ENCODE peak calls at places on chromosome 3, in ten cellular contexts. L is fibroblast of lung, T is neural progenitor cell, S is GM23338, R is keratinocyte, Z is mammary epithelial cell, H is DND-41, K is GM23248, V is astrocyte, B is PC-3. A is an unnamed sample.

GRCh38 chr3:13393427-13394360 is 26.4 kb downstream of the NUP210 start:
- DNase-seq in L (no peak), T (no peak), S (no peak), R (no peak), Z (no peak), H (no peak), K (no peak), V (no peak), B (no peak), A (peak; percentile 40)

GRCh38 chr3:67018789-67019525 is 20.9 kb downstream of the KBTBD8 start:
- DNase-seq in L (no peak), T (no peak), S (no peak), R (no peak), Z (peak; percentile 1), H (no peak), K (no peak), V (no peak), B (no peak), A (no peak)

GRCh38 chr3:106824856-106825255 is 552.4 kb upstream of the CCDC54 start:
- DNase-seq in L (peak; percentile 83), T (peak; percentile 47), S (peak; percentile 61), R (no peak), Z (peak; percentile 49), H (peak; percentile 74), K (peak; percentile 60), V (peak; percentile 80), B (peak; percentile 77), A (peak; percentile 20)

GRCh38 chr3:126129408-126129891 is 45.5 kb upstream of the SLC41A3 start:
- DNase-seq in L (no peak), T (no peak), S (no peak), R (no peak), Z (peak; percentile 56), H (no peak), K (peak; percentile 26), V (no peak), B (peak; percentile 81), A (no peak)

GRCh38 chr3:195909645-195910498 is 1.5 kb upstream of the TNK2 start:
- DNase-seq in L (peak; percentile 72), T (peak; percentile 88), S (peak; percentile 82), R (no peak), Z (peak; percentile 80), H (peak; percentile 89), K (peak; percentile 80), V (peak; percentile 38), B (peak; percentile 84), A (peak; percentile 93)

GRCh38 chr3:72722930-72723726 is 125.1 kb downstream of the SHQ1 start:
- DNase-seq in L (peak; percentile 75), T (no peak), S (no peak), R (no peak), Z (peak; percentile 58), H (no peak), K (peak; percentile 70), V (peak; percentile 72), B (peak; percentile 92), A (no peak)

GRCh38 chr3:195102609-195103467 is 168.1 kb downstream of the XXYLT1 start:
- DNase-seq in L (peak; percentile 95), T (no peak), S (no peak), R (no peak), Z (peak; percentile 91), H (no peak), K (peak; percentile 96), V (peak; percentile 93), B (peak; percentile 97), A (peak; percentile 69)

GRCh38 chr3:134941820-134942219 is 146.8 kb downstream of the EPHB1 start:
- DNase-seq in L (no peak), T (no peak), S (peak; percentile 17), R (no peak), Z (no peak), H (no peak), K (no peak), V (no peak), B (no peak), A (no peak)

GRCh38 chr3:105868450-105868744 is 415 bp downstream of the CBLB start:
- DNase-seq in L (peak; percentile 62), T (peak; percentile 83), S (peak; percentile 71), R (no peak), Z (no peak), H (no peak), K (peak; percentile 81), V (peak; percentile 40), B (peak; percentile 49), A (peak; percentile 78)

GRCh38 chr3:114460459-114460858 is 166.6 kb downstream of the TIGIT start:
- DNase-seq in L (no peak), T (no peak), S (no peak), R (no peak), Z (no peak), H (no peak), K (no peak), V (no peak), B (no peak), A (no peak)

GRCh38 chr3:13385373-13385965 is 34.7 kb downstream of the NUP210 start:
- DNase-seq in L (peak; percentile 60), T (no peak), S (no peak), R (no peak), Z (no peak), H (no peak), K (no peak), V (peak; percentile 47), B (no peak), A (no peak)

GRCh38 chr3:46848271-46849097 is 14.8 kb downstream of the MYL3 start:
- DNase-seq in L (peak; percentile 78), T (peak; percentile 58), S (peak; percentile 87), R (no peak), Z (no peak), H (peak; percentile 29), K (peak; percentile 54), V (peak; percentile 71), B (peak; percentile 28), A (peak; percentile 46)

GRCh38 chr3:41893977-41894376 is 67.9 kb downstream of the ULK4 start:
- DNase-seq in L (peak; percentile 52), T (peak; percentile 42), S (peak; percentile 51), R (no peak), Z (peak; percentile 36), H (no peak), K (peak; percentile 72), V (peak; percentile 40), B (peak; percentile 71), A (peak; percentile 63)

GRCh38 chr3:178334239-178334638 is 202.0 kb upstream of the KCNMB2 start:
- DNase-seq in L (no peak), T (no peak), S (no peak), R (no peak), Z (no peak), H (no peak), K (no peak), V (no peak), B (no peak), A (no peak)

GRCh38 chr3:24264748-24265158 is 229.9 kb downstream of the THRB start:
- DNase-seq in L (peak; percentile 46), T (peak; percentile 58), S (peak; percentile 71), R (no peak), Z (peak; percentile 29), H (peak; percentile 13), K (peak; percentile 71), V (peak; percentile 26), B (peak; percentile 81), A (peak; percentile 50)

GRCh38 chr3:70989174-70989573 is 594.4 kb downstream of the FOXP1 start:
- DNase-seq in L (peak; percentile 89), T (no peak), S (no peak), R (no peak), Z (no peak), H (no peak), K (peak; percentile 75), V (peak; percentile 89), B (no peak), A (no peak)

GRCh38 chr3:124888482-124889441 is 1.6 kb upstream of the ITGB5 start:
- DNase-seq in L (no peak), T (no peak), S (peak; percentile 84), R (no peak), Z (no peak), H (no peak), K (no peak), V (no peak), B (no peak), A (no peak)

GRCh38 chr3:30779686-30780287 is 114.7 kb downstream of the GADL1 start:
- DNase-seq in L (no peak), T (peak; percentile 49), S (peak; percentile 71), R (no peak), Z (peak; percentile 25), H (peak; percentile 61), K (peak; percentile 53), V (no peak), B (peak; percentile 72), A (peak; percentile 54)

DNA sequence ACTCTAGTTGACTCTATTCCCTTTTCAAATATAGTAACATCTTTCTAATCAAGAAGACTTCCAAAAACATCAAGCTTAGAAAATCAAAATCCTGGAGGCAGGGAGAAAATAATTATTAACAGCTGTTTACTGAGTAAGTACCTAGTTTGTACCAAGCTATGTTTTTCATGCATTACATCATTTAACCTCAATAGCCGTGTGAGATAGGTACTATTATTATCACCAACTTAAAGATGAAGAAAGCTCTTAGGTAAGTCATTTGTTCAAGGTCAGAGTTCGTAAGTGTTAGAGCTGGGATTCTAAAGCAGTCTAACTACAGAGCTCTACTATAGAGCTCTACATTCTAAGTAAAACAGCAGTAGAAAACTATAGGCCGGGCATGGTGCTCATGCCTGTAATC is 41.6 kb downstream of the GSK3B start:
- DNase-seq in L (peak; percentile 5), T (no peak), S (no peak), R (no peak), Z (no peak), H (no peak), K (peak; percentile 15), V (no peak), B (no peak), A (no peak)
- H4K20me1 ChIP-seq in L (peaks cover 7% of the 10 kb centered on the region), T (peaks cover 40% of the 10 kb centered on the region), S (peaks cover 28% of the 10 kb centered on the region), R (peaks cover 16% of the 10 kb centered on the region), Z (peaks cover 29% of the 10 kb centered on the region), H (peaks cover 70% of the 10 kb centered on the region), K (peaks cover 61% of the 10 kb centered on the region), V (peaks cover 100% of the 10 kb centered on the region), B (peaks cover 17% of the 10 kb centered on the region), A (peaks cover 90% of the 10 kb centered on the region)

GRCh38 chr3:142724682-142725351 is 983 bp downstream of the TRPC1 start:
- DNase-seq in L (peak; percentile 40), T (peak; percentile 84), S (peak; percentile 92), R (no peak), Z (peak; percentile 64), H (no peak), K (peak; percentile 72), V (peak; percentile 6), B (peak; percentile 28), A (peak; percentile 64)
- H3K27ac ChIP-seq in L (peak overlapping the region; percentile 81), T (peak overlapping the region; percentile 98), S (peak overlapping the region; percentile 94), R (peak overlapping the region; percentile 52), Z (peak overlapping the region; percentile 79), H (no peak overlapping the region), K (peak overlapping the region; percentile 87), V (peak overlapping the region; percentile 89), B (no peak overlapping the region), A (peak overlapping the region; percentile 74)

GRCh38 chr3:50275996-50276761 is 2.7 kb upstream of the LSMEM2 start:
- DNase-seq in L (no peak), T (peak; percentile 49), S (peak; percentile 89), R (no peak), Z (no peak), H (no peak), K (no peak), V (no peak), B (no peak), A (no peak)
- TF ChIP-seq EZH2 in L (no peak), T (peak; percentile 66), S (no peak), R (peak; percentile 49), Z (no peak), H (no peak), K (no peak), V (peak; percentile 66), B (no peak), A (no peak)

DNA sequence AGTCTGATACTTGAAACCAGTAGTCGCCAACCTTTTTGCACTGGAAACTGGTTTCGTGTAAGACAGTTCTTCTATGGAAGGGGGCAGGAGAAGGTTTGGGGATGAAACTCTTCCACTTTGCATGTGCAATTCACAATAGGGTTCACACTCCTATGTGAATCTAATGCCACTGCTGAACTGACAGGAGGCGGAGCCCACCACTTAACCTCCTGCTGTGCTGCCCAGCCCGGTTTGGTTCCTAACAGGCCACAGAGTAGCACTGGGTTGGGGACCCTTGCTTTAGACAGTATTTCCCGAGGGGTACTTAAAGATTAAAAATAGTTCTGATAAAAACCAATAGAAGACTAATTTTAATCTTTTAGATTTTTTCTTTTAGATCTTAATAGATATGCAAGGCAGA is 11.1 kb downstream of the TFG start:
- DNase-seq in L (no peak), T (peak; percentile 71), S (peak; percentile 37), R (no peak), Z (no peak), H (no peak), K (no peak), V (no peak), B (no peak), A (no peak)
- H4K20me1 ChIP-seq in L (peaks cover 8% of the 10 kb centered on the region), T (peaks cover 9% of the 10 kb centered on the region), S (peaks cover 12% of the 10 kb centered on the region), R (peaks cover 12% of the 10 kb centered on the region), Z (peaks cover 7% of the 10 kb centered on the region), H (peaks cover 42% of the 10 kb centered on the region), K (peaks cover 27% of the 10 kb centered on the region), V (peaks cover 73% of the 10 kb centered on the region), B (peaks cover 53% of the 10 kb centered on the region), A (peaks cover 62% of the 10 kb centered on the region)

A was measured in hepatocyte.